ENCODE peak calls at places on chromosomes 16 and 17, in nine cellular contexts. One of them, this sample, is unnamed.

GRCh38 chr17:28896884-28897768 is at the start of gene FLOT2:
- DNase-seq in HT1080: no peak
- DNase-seq in GM23338: peak
- DNase-seq in WERI-Rb-1: peak
- DNase-seq in germinal center: peak
- DNase-seq in fibroblast of mammary gland: peak
- DNase-seq in EH: peak
- DNase-seq in progenitor cell of endocrine pancreas: peak
- DNase-seq in left ventricle myocardium inferior: peak
- DNase-seq in this sample: peak

GRCh38 chr17:34254651-34255380 is at the start of gene CCL2:
- DNase-seq in HT1080: peak
- DNase-seq in GM23338: peak
- DNase-seq in WERI-Rb-1: peak
- DNase-seq in germinal center: no peak
- DNase-seq in fibroblast of mammary gland: peak
- DNase-seq in EH: peak
- DNase-seq in progenitor cell of endocrine pancreas: no peak
- DNase-seq in left ventricle myocardium inferior: peak
- DNase-seq in this sample: peak

GRCh38 chr17:3750296-3750695 is 26.6 kb downstream of the HASPIN start:
- DNase-seq in HT1080: no peak
- DNase-seq in GM23338: no peak
- DNase-seq in WERI-Rb-1: no peak
- DNase-seq in germinal center: no peak
- DNase-seq in fibroblast of mammary gland: no peak
- DNase-seq in EH: no peak
- DNase-seq in progenitor cell of endocrine pancreas: no peak
- DNase-seq in left ventricle myocardium inferior: no peak
- DNase-seq in this sample: no peak

GRCh38 chr17:77453613-77454559 is 313.1 kb downstream of the SEC14L1 start:
- DNase-seq in HT1080: no peak
- DNase-seq in GM23338: no peak
- DNase-seq in WERI-Rb-1: no peak
- DNase-seq in germinal center: no peak
- DNase-seq in fibroblast of mammary gland: no peak
- DNase-seq in EH: no peak
- DNase-seq in progenitor cell of endocrine pancreas: no peak
- DNase-seq in left ventricle myocardium inferior: no peak
- DNase-seq in this sample: no peak

GRCh38 chr17:51322390-51323029 is 62.2 kb downstream of the UTP18 start:
- DNase-seq in HT1080: peak
- DNase-seq in GM23338: peak
- DNase-seq in WERI-Rb-1: peak
- DNase-seq in germinal center: peak
- DNase-seq in fibroblast of mammary gland: peak
- DNase-seq in EH: peak
- DNase-seq in progenitor cell of endocrine pancreas: no peak
- DNase-seq in left ventricle myocardium inferior: no peak
- DNase-seq in this sample: no peak

GRCh38 chr16:22375117-22375962 is 921 bp upstream of the CDR2 start:
- DNase-seq in HT1080: no peak
- DNase-seq in GM23338: peak
- DNase-seq in WERI-Rb-1: peak
- DNase-seq in germinal center: no peak
- DNase-seq in fibroblast of mammary gland: no peak
- DNase-seq in EH: no peak
- DNase-seq in progenitor cell of endocrine pancreas: no peak
- DNase-seq in left ventricle myocardium inferior: no peak
- DNase-seq in this sample: no peak

GRCh38 chr17:18039535-18040286 is 503 bp downstream of the GID4 start:
- DNase-seq in HT1080: peak
- DNase-seq in GM23338: peak
- DNase-seq in WERI-Rb-1: no peak
- DNase-seq in germinal center: peak
- DNase-seq in fibroblast of mammary gland: no peak
- DNase-seq in EH: peak
- DNase-seq in progenitor cell of endocrine pancreas: peak
- DNase-seq in left ventricle myocardium inferior: no peak
- DNase-seq in this sample: peak

GRCh38 chr17:50908860-50909764 is 43.0 kb upstream of the TOB1 start:
- DNase-seq in HT1080: no peak
- DNase-seq in GM23338: peak
- DNase-seq in WERI-Rb-1: peak
- DNase-seq in germinal center: no peak
- DNase-seq in fibroblast of mammary gland: no peak
- DNase-seq in EH: no peak
- DNase-seq in progenitor cell of endocrine pancreas: peak
- DNase-seq in left ventricle myocardium inferior: peak
- DNase-seq in this sample: peak

This sample was measured in lower leg skin.